ENCODE peak calls at places on chromosomes 6 and 20, in five cellular contexts. Y is HCT116, Q is AG04450, O is fibroblast of mammary gland, B is ascending aorta. I is an unnamed sample.

GRCh38 chr6:47447726-47448125 is 29.9 kb upstream of the CD2AP start:
- DNase-seq in Q (no peak), B (no peak), Y (no peak), O (no peak), I (no peak)

GRCh38 chr20:61982240-61982950 is 83.3 kb downstream of the TAF4 start:
- DNase-seq in Q (no peak), O (no peak), B (no peak), Y (no peak), I (no peak)

GRCh38 chr6:72084992-72085569 is 198.7 kb downstream of the RIMS1 start:
- DNase-seq in O (peak), B (no peak), Q (no peak), Y (no peak), I (no peak)

GRCh38 chr20:59650418-59650817 is 46.1 kb downstream of the PHACTR3 start:
- DNase-seq in O (no peak), B (no peak), Q (no peak), Y (no peak), I (no peak)

GRCh38 chr20:991850-992249 is 10.3 kb downstream of the RSPO4 start:
- DNase-seq in Y (no peak), Q (no peak), B (no peak), O (no peak), I (no peak)

GRCh38 chr20:48697845-48698491 is 129.8 kb downstream of the PREX1 start:
- DNase-seq in O (peak), Y (no peak), B (peak), Q (peak), I (peak)

GRCh38 chr20:48875914-48876240 is 45.6 kb upstream of the ARFGEF2 start:
- DNase-seq in Y (no peak), O (peak), B (no peak), Q (no peak), I (no peak)

GRCh38 chr20:63295422-63295821 is 2.4 kb downstream of the COL20A1 start:
- DNase-seq in O (no peak), B (no peak), Y (no peak), Q (no peak), I (no peak)

GRCh38 chr6:24100336-24100735 is 25.7 kb upstream of the NRSN1 start:
- DNase-seq in Q (no peak), B (no peak), O (no peak), Y (no peak), I (no peak)

GRCh38 chr6:18166314-18167007 is 11.2 kb downstream of the KDM1B start:
- DNase-seq in O (no peak), B (no peak), Q (no peak), Y (no peak), I (peak)

GRCh38 chr6:18168264-18168663 is 13.0 kb downstream of the KDM1B start:
- DNase-seq in O (no peak), Q (no peak), B (no peak), Y (no peak), I (no peak)

GRCh38 chr6:18177566-18177965 is 22.3 kb downstream of the KDM1B start:
- DNase-seq in Q (no peak), Y (no peak), B (no peak), O (no peak), I (no peak)

GRCh38 chr6:18171861-18172260 is 16.6 kb downstream of the KDM1B start:
- DNase-seq in Y (no peak), B (no peak), Q (no peak), O (no peak), I (no peak)
- TF ChIP-seq CTCF in Y (no peak), B (no peak), Q (no peak), O (no peak), I (no peak)

GRCh38 chr6:73455865-73456629 is 4.0 kb upstream of the CGAS start:
- DNase-seq in Y (no peak), Q (no peak), O (peak), B (no peak), I (peak)

GRCh38 chr6:73451166-73452106 is 661 bp downstream of the CGAS start:
- DNase-seq in B (no peak), Q (no peak), Y (no peak), O (peak), I (no peak)

DNA sequence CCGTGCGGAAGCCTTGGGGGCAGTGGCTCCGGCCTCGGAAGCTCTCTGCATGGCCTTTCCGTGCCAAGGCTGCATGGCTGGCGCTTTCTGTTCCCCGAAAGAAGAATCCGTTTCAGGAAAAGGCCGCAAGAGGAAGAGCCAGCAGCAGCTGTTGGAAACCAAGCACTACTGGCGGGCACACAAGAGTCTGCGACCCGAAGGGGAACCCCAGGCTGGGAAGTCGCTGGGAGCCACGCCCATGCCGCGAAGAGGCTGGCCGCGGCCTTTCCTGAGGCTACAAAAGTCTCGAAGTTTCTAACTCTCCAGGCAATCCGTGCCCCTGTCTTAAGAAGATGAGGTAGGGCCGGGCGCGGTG is at the start of gene CGAS:
- DNase-seq in B (peak), Y (no peak), O (peak), Q (no peak), I (peak)
- H3K4me3 ChIP-seq in B (peak), Y (no peak), O (peak), Q (peak), I (peak)

DNA sequence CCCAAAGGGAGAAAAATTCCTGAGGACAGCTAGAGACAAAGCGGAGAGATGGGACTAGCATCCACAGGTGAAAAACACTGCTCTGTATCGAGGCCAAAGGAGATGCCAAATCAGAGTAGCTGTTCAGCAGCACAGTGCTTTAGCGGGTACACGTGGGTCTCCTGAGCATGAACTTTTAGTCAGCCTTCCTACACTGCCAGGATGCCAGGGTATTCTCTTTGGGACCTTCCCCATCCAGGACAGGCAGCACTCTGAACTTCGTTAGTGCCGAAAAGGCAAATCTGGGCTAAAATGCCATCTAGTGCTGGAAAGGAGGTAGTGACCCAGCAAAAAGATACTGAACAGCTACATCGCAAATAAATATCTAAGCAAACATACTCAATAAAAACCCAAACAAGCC is 64.9 kb downstream of the C6orf58 start:
- DNase-seq in Y (peak), B (no peak), Q (peak), O (peak), I (peak)
- TF ChIP-seq CTCF in Y (peak), B (no peak), Q (peak), O (peak), I (peak)

GRCh38 chr6:35496851-35497570 is at the start of gene TEAD3:
- DNase-seq in O (peak), Q (no peak), Y (no peak), B (no peak), I (no peak)

GRCh38 chr6:35494161-35494563 is 2.7 kb downstream of the TEAD3 start:
- DNase-seq in B (no peak), Q (no peak), Y (no peak), O (no peak), I (no peak)

GRCh38 chr6:35493307-35493983 is 3.4 kb downstream of the TEAD3 start:
- DNase-seq in Q (no peak), B (no peak), O (no peak), Y (no peak), I (no peak)

GRCh38 chr6:35496036-35496850 is 636 bp downstream of the TEAD3 start:
- DNase-seq in B (no peak), Y (no peak), Q (no peak), O (no peak), I (no peak)

GRCh38 chr6:35495258-35496035 is 1.4 kb downstream of the TEAD3 start:
- DNase-seq in B (no peak), Y (no peak), O (no peak), Q (no peak), I (no peak)
- H3K4me3 ChIP-seq in B (peak), Y (peak), O (peak), Q (peak), I (peak)

DNA sequence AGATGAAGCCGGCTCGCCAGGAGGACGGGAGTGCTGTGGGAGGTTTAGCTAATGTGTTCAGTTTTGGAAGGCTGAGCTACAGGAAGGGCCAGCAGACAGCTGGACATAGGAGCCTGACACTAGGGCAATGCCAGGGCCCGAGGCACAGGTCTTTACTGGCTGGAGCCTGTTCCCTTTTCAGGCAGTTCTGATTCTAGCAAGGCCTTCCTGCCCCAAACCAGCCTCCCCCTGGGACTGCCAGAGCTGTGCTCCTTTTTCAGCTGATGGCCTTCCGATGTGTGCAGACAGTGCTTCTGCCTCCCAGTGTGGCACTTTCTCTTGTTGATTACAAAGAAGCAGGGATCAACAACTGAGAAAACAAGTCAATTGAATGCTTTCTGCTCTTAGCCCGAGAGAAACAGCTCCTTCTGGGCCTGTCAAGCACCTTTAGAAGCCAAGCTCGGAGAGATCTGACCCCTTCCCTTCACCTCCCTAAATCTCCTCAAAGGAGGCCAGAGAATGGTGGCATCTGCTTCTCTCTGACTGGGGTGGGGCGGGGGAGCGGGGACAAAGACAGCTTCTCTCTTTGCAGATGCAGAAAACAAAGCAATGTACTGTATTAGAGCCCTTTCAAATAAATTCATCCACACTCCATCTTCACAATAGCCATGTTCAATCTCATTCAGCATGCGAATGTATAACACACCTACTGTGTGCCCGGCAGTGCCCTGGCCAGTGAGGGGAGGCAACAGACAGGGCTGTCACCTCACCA is 63.2 kb downstream of the RAB44 start:
- DNase-seq in Y (no peak), B (no peak), O (no peak), Q (no peak), I (no peak)
- TF ChIP-seq CTCF in Y (no peak), B (no peak), O (no peak), Q (no peak), I (no peak)